ENCODE peak calls at places on chromosome 5, in seven cellular contexts. D is astrocyte of the spinal cord, C is GM23338, W is uterus, S is AG10803, H is HepG2, O is IMR-90. N is an unnamed sample.

GRCh38 chr5:75050415-75050814 is 1.9 kb downstream of the GCNT4 start:
- DNase-seq in D (no peak), C (peak), W (no peak), S (peak), H (peak), O (no peak), N (no peak)

GRCh38 chr5:113059232-113059805 is 82.7 kb downstream of the DCP2 start:
- DNase-seq in D (peak), C (no peak), W (peak), S (peak), H (no peak), O (peak), N (no peak)

GRCh38 chr5:159286420-159287035 is 23.4 kb downstream of the UBLCP1 start:
- DNase-seq in D (peak), C (peak), W (no peak), S (peak), H (peak), O (peak), N (no peak)

GRCh38 chr5:158921441-158922262 is 178.1 kb downstream of the EBF1 start:
- DNase-seq in D (no peak), C (no peak), W (no peak), S (peak), H (no peak), O (no peak), N (no peak)

GRCh38 chr5:95029569-95030366 is 255.1 kb downstream of the MCTP1 start:
- DNase-seq in D (no peak), C (no peak), W (no peak), S (no peak), H (no peak), O (no peak), N (no peak)

GRCh38 chr5:151719228-151719861 is 32.6 kb upstream of the SPARC start:
- DNase-seq in D (no peak), C (peak), W (peak), S (peak), H (peak), O (peak), N (no peak)

GRCh38 chr5:75716715-75717081 is 539 bp downstream of the POC5 start:
- DNase-seq in D (no peak), C (peak), W (no peak), S (no peak), H (no peak), O (no peak), N (no peak)

GRCh38 chr5:77175235-77175634 is 35.2 kb upstream of the PDE8B start:
- DNase-seq in D (no peak), C (peak), W (no peak), S (no peak), H (no peak), O (no peak), N (no peak)

GRCh38 chr5:17230808-17231525 is 13.5 kb downstream of the BASP1 start:
- DNase-seq in D (no peak), C (no peak), W (no peak), S (no peak), H (no peak), O (no peak), N (no peak)

GRCh38 chr5:83711982-83712601 is 8.6 kb downstream of the HAPLN1 start:
- DNase-seq in D (peak), C (peak), W (peak), S (peak), H (peak), O (peak), N (no peak)

GRCh38 chr5:960551-960950 is 48.1 kb upstream of the NKD2 start:
- DNase-seq in D (no peak), C (no peak), W (no peak), S (no peak), H (no peak), O (no peak), N (no peak)

GRCh38 chr5:139574641-139575312 is 13.6 kb downstream of the UBE2D2 start:
- DNase-seq in D (peak), C (peak), W (no peak), S (peak), H (peak), O (peak), N (no peak)

GRCh38 chr5:74227081-74227480 is 413.4 kb downstream of the ENC1 start:
- DNase-seq in D (no peak), C (no peak), W (no peak), S (no peak), H (no peak), O (no peak), N (no peak)

GRCh38 chr5:68266457-68266856 is 50.9 kb downstream of the PIK3R1 start:
- DNase-seq in D (no peak), C (no peak), W (no peak), S (no peak), H (no peak), O (no peak), N (no peak)

GRCh38 chr5:32581010-32581785 is 4.2 kb upstream of the SUB1 start:
- DNase-seq in D (no peak), C (no peak), W (no peak), S (no peak), H (no peak), O (no peak), N (no peak)

GRCh38 chr5:154092356-154092755 is 53.6 kb downstream of the MFAP3 start:
- DNase-seq in D (peak), C (peak), W (no peak), S (peak), H (no peak), O (peak), N (peak)

GRCh38 chr5:170896779-170897178 is 35.0 kb downstream of the RANBP17 start:
- DNase-seq in D (peak), C (peak), W (no peak), S (peak), H (no peak), O (peak), N (no peak)

GRCh38 chr5:154132718-154133307 is 57.7 kb upstream of the GALNT10 start:
- DNase-seq in D (no peak), C (no peak), W (no peak), S (no peak), H (no peak), O (no peak), N (no peak)

GRCh38 chr5:134005415-134006118 is 792 bp upstream of the VDAC1 start:
- DNase-seq in D (no peak), C (peak), W (no peak), S (peak), H (no peak), O (no peak), N (no peak)

GRCh38 chr5:69517763-69518212 is 25.2 kb downstream of the OCLN start:
- DNase-seq in D (peak), C (no peak), W (no peak), S (no peak), H (peak), O (peak), N (no peak)

GRCh38 chr5:159987031-159987674 is 21.8 kb upstream of the TTC1 start:
- DNase-seq in D (peak), C (peak), W (peak), S (peak), H (peak), O (peak), N (no peak)

GRCh38 chr5:141867139-141867538 is 11.1 kb downstream of the PCDH1 start:
- DNase-seq in D (no peak), C (no peak), W (no peak), S (no peak), H (no peak), O (no peak), N (no peak)

GRCh38 chr5:124057815-124058231 is 545.8 kb downstream of the CSNK1G3 start:
- DNase-seq in D (no peak), C (no peak), W (no peak), S (no peak), H (no peak), O (no peak), N (no peak)

GRCh38 chr5:158198636-158199035 is 339.7 kb upstream of the CLINT1 start:
- DNase-seq in D (no peak), C (peak), W (no peak), S (no peak), H (no peak), O (no peak), N (no peak)

GRCh38 chr5:124986667-124987066 is 240.2 kb upstream of the ZNF608 start:
- DNase-seq in D (no peak), C (no peak), W (no peak), S (no peak), H (no peak), O (no peak), N (no peak)

GRCh38 chr5:88689662-88690351 is 193.2 kb downstream of the MEF2C start:
- DNase-seq in D (peak), C (no peak), W (no peak), S (no peak), H (no peak), O (no peak), N (no peak)

GRCh38 chr5:52811067-52811749 is 23.5 kb downstream of the ITGA1 start:
- DNase-seq in D (no peak), C (no peak), W (no peak), S (peak), H (no peak), O (peak), N (no peak)

GRCh38 chr5:68330564-68330963 is 115.0 kb downstream of the PIK3R1 start:
- DNase-seq in D (no peak), C (no peak), W (peak), S (peak), H (no peak), O (peak), N (no peak)

GRCh38 chr5:168676499-168676898 is 97.3 kb upstream of the PANK3 start:
- DNase-seq in D (no peak), C (no peak), W (no peak), S (no peak), H (no peak), O (no peak), N (no peak)

GRCh38 chr5:25544652-25545249 is 900.0 kb upstream of the CDH10 start:
- DNase-seq in D (peak), C (peak), W (no peak), S (no peak), H (peak), O (no peak), N (no peak)

GRCh38 chr5:73278693-73279092 is 105.7 kb downstream of the TMEM174 start:
- DNase-seq in D (no peak), C (no peak), W (no peak), S (no peak), H (peak), O (no peak), N (no peak)

GRCh38 chr5:145922059-145922458 is 14.3 kb upstream of the SH3RF2 start:
- DNase-seq in D (no peak), C (no peak), W (no peak), S (no peak), H (no peak), O (no peak), N (no peak)

GRCh38 chr5:176884571-176884890 is 14.6 kb downstream of the HK3 start:
- DNase-seq in D (no peak), C (no peak), W (no peak), S (no peak), H (no peak), O (no peak), N (no peak)

GRCh38 chr5:75734913-75735789 is 17.9 kb upstream of the POC5 start:
- DNase-seq in D (peak), C (peak), W (no peak), S (peak), H (peak), O (peak), N (no peak)

GRCh38 chr5:116576043-116576713 is 1.6 kb upstream of the SEMA6A start:
- DNase-seq in D (peak), C (peak), W (peak), S (peak), H (peak), O (peak), N (no peak)

GRCh38 chr5:140546851-140547507 is 483 bp upstream of the EIF4EBP3 start:
- DNase-seq in D (no peak), C (no peak), W (no peak), S (no peak), H (peak), O (no peak), N (no peak)

GRCh38 chr5:117681431-117681830 is 1106.8 kb upstream of the SEMA6A start:
- DNase-seq in D (no peak), C (no peak), W (no peak), S (no peak), H (no peak), O (no peak), N (no peak)

GRCh38 chr5:67405755-67406154 is 209.2 kb upstream of the CD180 start:
- DNase-seq in D (no peak), C (no peak), W (no peak), S (no peak), H (no peak), O (no peak), N (no peak)

GRCh38 chr5:173602423-173602822 is 14.0 kb downstream of the BOD1 start:
- DNase-seq in D (peak), C (peak), W (no peak), S (peak), H (no peak), O (peak), N (peak)
- TF ChIP-seq CTCF in D (no peak), C (peak), W (no peak), S (no peak), H (no peak), O (no peak), N (no peak)

DNA sequence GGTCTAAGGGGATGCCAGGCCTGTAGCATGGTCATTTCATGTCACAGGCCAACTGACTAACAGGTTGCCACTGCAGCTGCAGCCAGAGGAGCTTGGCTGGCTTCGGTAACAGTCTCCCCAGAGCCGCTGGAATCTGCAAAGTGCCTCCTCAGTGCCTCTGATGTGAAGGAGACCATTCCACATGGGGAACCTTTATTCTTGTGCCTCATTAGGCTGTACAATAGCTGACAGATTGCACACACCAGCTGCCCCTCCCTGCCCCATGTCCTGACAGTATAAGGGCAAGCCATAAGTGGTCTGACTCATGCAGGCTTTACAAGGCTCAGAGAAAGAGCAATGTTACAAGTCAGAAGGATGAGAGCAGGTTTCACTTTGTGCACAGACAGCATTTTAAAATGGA is 468.0 kb downstream of the TMEM232 start:
- DNase-seq in D (peak), C (no peak), W (no peak), S (peak), H (no peak), O (no peak), N (peak)
- H3K4me3 ChIP-seq in D (no peak), C (no peak), W (no peak), S (no peak), H (no peak), O (no peak), N (no peak)

DNA sequence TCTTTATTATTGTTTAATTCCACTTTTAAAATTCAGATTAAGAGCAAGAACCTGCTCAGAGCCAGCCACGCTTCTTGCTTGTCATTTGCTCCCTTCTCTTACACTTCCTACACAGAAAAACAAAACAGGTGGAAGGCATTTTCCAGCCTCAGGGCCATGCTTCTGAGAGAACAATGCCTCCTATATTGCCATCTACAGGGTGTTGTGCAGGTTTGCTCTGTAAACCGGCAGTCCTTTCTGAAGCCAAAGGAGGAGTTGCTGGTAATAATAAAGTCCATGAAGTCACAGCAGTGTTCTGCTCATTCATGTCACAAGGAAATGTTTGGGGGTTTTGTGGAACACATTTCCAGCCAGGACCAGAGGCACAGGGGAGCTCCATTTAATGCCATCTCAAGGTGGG is 16.1 kb upstream of the PRLR start:
- DNase-seq in D (no peak), C (peak), W (no peak), S (no peak), H (peak), O (no peak), N (no peak)
- TF ChIP-seq CTCF in D (no peak), C (peak), W (peak), S (no peak), H (peak), O (no peak), N (no peak)

GRCh38 chr5:114206640-114207039 is 155.2 kb upstream of the KCNN2 start:
- DNase-seq in D (no peak), C (no peak), W (no peak), S (no peak), H (no peak), O (no peak), N (no peak)

GRCh38 chr5:114201332-114201731 is 160.5 kb upstream of the KCNN2 start:
- DNase-seq in D (no peak), C (no peak), W (no peak), S (no peak), H (no peak), O (no peak), N (no peak)
- H3K4me3 ChIP-seq in D (no peak), C (no peak), W (no peak), S (no peak), H (no peak), O (no peak), N (no peak)

DNA sequence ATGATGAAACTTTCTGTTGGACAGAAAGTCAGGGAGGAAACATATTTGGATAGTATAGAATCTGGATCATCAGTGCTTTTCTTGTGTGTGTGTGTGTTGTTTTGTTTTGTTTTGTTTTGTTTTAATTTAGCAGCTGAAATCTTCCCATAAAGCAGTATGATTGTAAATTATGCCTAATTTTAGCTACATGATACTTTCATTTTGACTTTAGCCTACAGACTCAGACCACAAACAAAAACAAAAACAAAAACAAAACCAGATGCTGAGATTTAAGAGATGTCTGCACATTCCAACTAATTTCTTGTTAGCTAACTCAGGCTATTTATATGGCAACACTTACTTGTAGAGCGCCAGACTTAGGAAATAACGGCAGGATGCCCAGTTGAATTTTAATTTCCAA is 119.5 kb upstream of the TRPC7 start:
- DNase-seq in D (no peak), C (no peak), W (no peak), S (no peak), H (no peak), O (no peak), N (no peak)
- TF ChIP-seq CTCF in D (no peak), C (no peak), W (no peak), S (no peak), H (no peak), O (no peak), N (no peak)

GRCh38 chr5:136081192-136081591 is 51.5 kb upstream of the SMAD5 start:
- DNase-seq in D (no peak), C (no peak), W (no peak), S (no peak), H (no peak), O (no peak), N (no peak)
- H3K4me3 ChIP-seq in D (peak), C (peak), W (no peak), S (no peak), H (no peak), O (no peak), N (peak)

GRCh38 chr5:143534764-143535159 is 131.3 kb upstream of the NR3C1 start:
- DNase-seq in D (no peak), C (no peak), W (no peak), S (no peak), H (no peak), O (no peak), N (no peak)

GRCh38 chr5:143537056-143537455 is 133.6 kb upstream of the NR3C1 start:
- DNase-seq in D (no peak), C (no peak), W (no peak), S (no peak), H (no peak), O (no peak), N (no peak)

GRCh38 chr5:143533475-143533874 is 130.0 kb upstream of the NR3C1 start:
- DNase-seq in D (no peak), C (no peak), W (no peak), S (no peak), H (no peak), O (no peak), N (no peak)

GRCh38 chr5:143533978-143534763 is 130.7 kb upstream of the NR3C1 start:
- DNase-seq in D (no peak), C (no peak), W (no peak), S (no peak), H (no peak), O (no peak), N (no peak)

GRCh38 chr5:143536364-143536763 is 132.9 kb upstream of the NR3C1 start:
- DNase-seq in D (peak), C (no peak), W (no peak), S (peak), H (peak), O (peak), N (peak)
- TF ChIP-seq CTCF in D (no peak), C (no peak), W (no peak), S (no peak), H (no peak), O (no peak), N (no peak)

GRCh38 chr5:163508753-163509152 is 3.3 kb downstream of the MAT2B start:
- DNase-seq in D (no peak), C (no peak), W (no peak), S (no peak), H (no peak), O (no peak), N (no peak)

GRCh38 chr5:163505475-163506457 is at the start of gene MAT2B:
- DNase-seq in D (peak), C (peak), W (peak), S (peak), H (peak), O (peak), N (no peak)

GRCh38 chr5:163506726-163507125 is 1.3 kb downstream of the MAT2B start:
- DNase-seq in D (peak), C (no peak), W (no peak), S (peak), H (no peak), O (peak), N (no peak)

GRCh38 chr5:163505049-163505474 is 357 bp upstream of the MAT2B start:
- DNase-seq in D (no peak), C (no peak), W (no peak), S (no peak), H (no peak), O (no peak), N (no peak)

GRCh38 chr5:163509288-163510040 is 4.0 kb downstream of the MAT2B start:
- DNase-seq in D (peak), C (peak), W (no peak), S (peak), H (peak), O (peak), N (no peak)
- H3K4me3 ChIP-seq in D (peak), C (peak), W (peak), S (peak), H (peak), O (peak), N (no peak)

GRCh38 chr5:10201223-10201868 is 48.3 kb downstream of the ATPSCKMT start:
- DNase-seq in D (no peak), C (peak), W (no peak), S (no peak), H (no peak), O (peak), N (no peak)
- TF ChIP-seq CTCF in D (peak), C (peak), W (no peak), S (peak), H (peak), O (peak), N (peak)

GRCh38 chr5:122523776-122524175 is 211.7 kb downstream of the SNCAIP start:
- DNase-seq in D (no peak), C (no peak), W (no peak), S (no peak), H (no peak), O (no peak), N (no peak)
- H3K4me3 ChIP-seq in D (no peak), C (no peak), W (no peak), S (no peak), H (no peak), O (no peak), N (no peak)

N was measured in AG04449.